ENCODE peak calls at places on chromosomes 2 and 18, in four cellular contexts. C is kidney epithelial cell, L is HS-5, S is NCI-H1092 treated with DMSO at 0.1 percent for 48 hours. D is an unnamed sample.

GRCh38 chr2:110866496-110866895 is 134.1 kb downstream of the ACOXL start:
- DNase-seq in C (no peak), L (no peak), S (no peak), D (no peak)

GRCh38 chr2:219175928-219176817 is 552 bp downstream of the CNPPD1 start:
- DNase-seq in C (no peak), L (no peak), S (peak), D (peak)

GRCh38 chr18:44887227-44887631 is 206.5 kb downstream of the SETBP1 start:
- DNase-seq in C (peak), L (peak), S (no peak), D (peak)

GRCh38 chr2:202113571-202114142 is 40.6 kb downstream of the KIAA2012 start:
- DNase-seq in C (no peak), L (no peak), S (no peak), D (no peak)

GRCh38 chr2:1802469-1803216 is 58.3 kb upstream of the PXDN start:
- DNase-seq in C (no peak), L (no peak), S (no peak), D (no peak)

GRCh38 chr18:31244737-31245432 is 73.1 kb upstream of the DSG1 start:
- DNase-seq in C (no peak), L (no peak), S (no peak), D (peak)

GRCh38 chr2:203532957-203533695 is 2.0 kb downstream of the RAPH1 start:
- DNase-seq in C (no peak), L (no peak), S (no peak), D (no peak)

GRCh38 chr2:17249249-17249648 is 269.0 kb downstream of the RAD51AP2 start:
- DNase-seq in C (no peak), L (no peak), S (no peak), D (no peak)

GRCh38 chr2:145066151-145066661 is 546.3 kb upstream of the ZEB2 start:
- DNase-seq in C (no peak), L (no peak), S (no peak), D (no peak)

GRCh38 chr2:95354469-95354901 is 48.0 kb upstream of the FAHD2A start:
- DNase-seq in C (no peak), L (no peak), S (no peak), D (no peak)

GRCh38 chr2:172279843-172280242 is 147.5 kb upstream of the ITGA6 start:
- DNase-seq in C (no peak), L (no peak), S (no peak), D (no peak)

GRCh38 chr2:22487036-22487435 is 897.9 kb upstream of the KLHL29 start:
- DNase-seq in C (no peak), L (no peak), S (no peak), D (no peak)

GRCh38 chr2:54845514-54845913 is 122.1 kb downstream of the EML6 start:
- DNase-seq in C (no peak), L (no peak), S (no peak), D (no peak)

GRCh38 chr2:40487592-40487991 is 35.7 kb upstream of the SLC8A1 start:
- DNase-seq in C (peak), L (no peak), S (no peak), D (peak)

GRCh38 chr2:120682654-120683053 is 53.0 kb upstream of the GLI2 start:
- DNase-seq in C (no peak), L (no peak), S (no peak), D (no peak)

GRCh38 chr2:33477473-33478468 is 1.3 kb downstream of the RASGRP3 start:
- DNase-seq in C (peak), L (no peak), S (no peak), D (peak)

GRCh38 chr2:132670104-132670960 is at the start of gene LYPD1:
- DNase-seq in C (no peak), L (no peak), S (peak), D (peak)

GRCh38 chr2:139369423-139370409 is 589.5 kb upstream of the NXPH2 start:
- DNase-seq in C (no peak), L (no peak), S (no peak), D (no peak)

GRCh38 chr18:43022874-43023273 is 92.6 kb downstream of the RIT2 start:
- DNase-seq in C (no peak), L (no peak), S (no peak), D (no peak)

GRCh38 chr18:25350561-25351201 is 1.3 kb downstream of the ZNF521 start:
- DNase-seq in C (no peak), L (no peak), S (no peak), D (no peak)

GRCh38 chr2:65576861-65577601 is 144.6 kb upstream of the SPRED2 start:
- DNase-seq in C (peak), L (peak), S (no peak), D (peak)

GRCh38 chr2:118310016-118310877 is 222.0 kb downstream of the INSIG2 start:
- DNase-seq in C (no peak), L (no peak), S (no peak), D (peak)

GRCh38 chr2:8650256-8650655 is 31.6 kb upstream of the ID2 start:
- DNase-seq in C (no peak), L (no peak), S (no peak), D (no peak)

GRCh38 chr2:63055510-63056308 is 5.1 kb downstream of the OTX1 start:
- DNase-seq in C (no peak), L (no peak), S (no peak), D (no peak)

GRCh38 chr2:189312211-189312610 is 129.1 kb upstream of the WDR75 start:
- DNase-seq in C (no peak), L (no peak), S (no peak), D (no peak)

GRCh38 chr2:34787341-34787740 is 1188.2 kb upstream of the FAM98A start:
- DNase-seq in C (no peak), L (no peak), S (no peak), D (peak)

GRCh38 chr2:204869142-204869823 is 324.0 kb downstream of the PARD3B start:
- DNase-seq in C (no peak), L (no peak), S (no peak), D (no peak)

GRCh38 chr2:7007846-7008741 is 90.9 kb downstream of the RNF144A start:
- DNase-seq in C (no peak), L (no peak), S (peak), D (no peak)

GRCh38 chr2:224359569-224359968 is 42.3 kb downstream of the FAM124B start:
- DNase-seq in C (no peak), L (no peak), S (no peak), D (peak)

GRCh38 chr2:42954227-42954962 is 162.0 kb upstream of the HAAO start:
- DNase-seq in C (no peak), L (peak), S (no peak), D (peak)

GRCh38 chr2:128958241-128958640 is 639.6 kb upstream of the HS6ST1 start:
- DNase-seq in C (no peak), L (no peak), S (no peak), D (no peak)

GRCh38 chr18:55859116-55859515 is 271.1 kb upstream of the TCF4 start:
- DNase-seq in C (no peak), L (no peak), S (no peak), D (no peak)

GRCh38 chr18:27599202-27599829 is 414.2 kb upstream of the CHST9 start:
- DNase-seq in C (peak), L (peak), S (peak), D (peak)

GRCh38 chr2:119683717-119684443 is 4.9 kb downstream of the TMEM177 start:
- DNase-seq in C (peak), L (no peak), S (no peak), D (peak)

GRCh38 chr18:58004317-58004716 is 39.7 kb upstream of the NEDD4L start:
- DNase-seq in C (peak), L (peak), S (no peak), D (peak)

GRCh38 chr2:29485631-29486030 is 370.4 kb downstream of the CLIP4 start:
- DNase-seq in C (no peak), L (no peak), S (no peak), D (no peak)

GRCh38 chr2:108607706-108608301 is 73.5 kb downstream of the LIMS1 start:
- DNase-seq in C (no peak), L (no peak), S (peak), D (no peak)

GRCh38 chr2:63101954-63102353 is 51.3 kb downstream of the OTX1 start:
- DNase-seq in C (no peak), L (no peak), S (no peak), D (no peak)

D was measured in kidney glomerular epithelial cell.